ENCODE peak calls at places on chromosomes 16 and 17, in nine cellular contexts. One of them, this sample, is unnamed.

GRCh38 chr17:16328997-16329396 is 24.3 kb downstream of the CENPV start:
- DNase-seq in stomach: no peak
- DNase-seq in prostate gland: no peak
- DNase-seq in HL-60: no peak
- DNase-seq in K562: no peak
- DNase-seq in Panc1: no peak
- DNase-seq in transverse colon: no peak
- DNase-seq in H1: no peak
- DNase-seq in GM12891: no peak
- DNase-seq in this sample: no peak

GRCh38 chr17:44778656-44779210 is 19.9 kb downstream of the ADAM11 start:
- DNase-seq in stomach: no peak
- DNase-seq in prostate gland: no peak
- DNase-seq in HL-60: no peak
- DNase-seq in K562: no peak
- DNase-seq in Panc1: no peak
- DNase-seq in transverse colon: no peak
- DNase-seq in H1: no peak
- DNase-seq in GM12891: no peak
- DNase-seq in this sample: no peak

GRCh38 chr16:27767971-27768591 is 218.1 kb downstream of the KATNIP start:
- DNase-seq in stomach: no peak
- DNase-seq in prostate gland: no peak
- DNase-seq in HL-60: no peak
- DNase-seq in K562: no peak
- DNase-seq in Panc1: no peak
- DNase-seq in transverse colon: no peak
- DNase-seq in H1: no peak
- DNase-seq in GM12891: no peak
- DNase-seq in this sample: peak

GRCh38 chr16:57639172-57639571 is 10.7 kb downstream of the ADGRG1 start:
- DNase-seq in stomach: peak
- DNase-seq in prostate gland: peak
- DNase-seq in HL-60: no peak
- DNase-seq in K562: peak
- DNase-seq in Panc1: no peak
- DNase-seq in transverse colon: no peak
- DNase-seq in H1: no peak
- DNase-seq in GM12891: no peak
- DNase-seq in this sample: no peak

GRCh38 chr16:73095885-73096341 is 48.0 kb upstream of the ZFHX3 start:
- DNase-seq in stomach: no peak
- DNase-seq in prostate gland: no peak
- DNase-seq in HL-60: no peak
- DNase-seq in K562: no peak
- DNase-seq in Panc1: no peak
- DNase-seq in transverse colon: no peak
- DNase-seq in H1: no peak
- DNase-seq in GM12891: no peak
- DNase-seq in this sample: no peak

GRCh38 chr16:15507299-15507958 is 73.0 kb downstream of the BMERB1 start:
- DNase-seq in stomach: no peak
- DNase-seq in prostate gland: no peak
- DNase-seq in HL-60: no peak
- DNase-seq in K562: no peak
- DNase-seq in Panc1: no peak
- DNase-seq in transverse colon: no peak
- DNase-seq in H1: no peak
- DNase-seq in GM12891: no peak
- DNase-seq in this sample: no peak

GRCh38 chr16:7086842-7087616 is 245.6 kb upstream of the RBFOX1 start:
- DNase-seq in stomach: no peak
- DNase-seq in prostate gland: no peak
- DNase-seq in HL-60: no peak
- DNase-seq in K562: no peak
- DNase-seq in Panc1: no peak
- DNase-seq in transverse colon: no peak
- DNase-seq in H1: peak
- DNase-seq in GM12891: no peak
- DNase-seq in this sample: no peak

GRCh38 chr17:67260051-67260987 is 15.3 kb upstream of the HELZ start:
- DNase-seq in stomach: no peak
- DNase-seq in prostate gland: peak
- DNase-seq in HL-60: peak
- DNase-seq in K562: no peak
- DNase-seq in Panc1: no peak
- DNase-seq in transverse colon: peak
- DNase-seq in H1: no peak
- DNase-seq in GM12891: no peak
- DNase-seq in this sample: no peak

GRCh38 chr17:10702574-10702973 is 5.2 kb downstream of the ADPRM start:
- DNase-seq in stomach: no peak
- DNase-seq in prostate gland: no peak
- DNase-seq in HL-60: no peak
- DNase-seq in K562: no peak
- DNase-seq in Panc1: no peak
- DNase-seq in transverse colon: no peak
- DNase-seq in H1: no peak
- DNase-seq in GM12891: no peak
- DNase-seq in this sample: no peak

GRCh38 chr17:73480740-73481139 is 163.5 kb downstream of the SDK2 start:
- DNase-seq in stomach: no peak
- DNase-seq in prostate gland: no peak
- DNase-seq in HL-60: no peak
- DNase-seq in K562: no peak
- DNase-seq in Panc1: no peak
- DNase-seq in transverse colon: no peak
- DNase-seq in H1: no peak
- DNase-seq in GM12891: no peak
- DNase-seq in this sample: no peak

GRCh38 chr16:180101-180920 is at the start of gene HBQ1:
- DNase-seq in stomach: no peak
- DNase-seq in prostate gland: no peak
- DNase-seq in HL-60: no peak
- DNase-seq in K562: peak
- DNase-seq in Panc1: no peak
- DNase-seq in transverse colon: no peak
- DNase-seq in H1: no peak
- DNase-seq in GM12891: peak
- DNase-seq in this sample: no peak

DNA sequence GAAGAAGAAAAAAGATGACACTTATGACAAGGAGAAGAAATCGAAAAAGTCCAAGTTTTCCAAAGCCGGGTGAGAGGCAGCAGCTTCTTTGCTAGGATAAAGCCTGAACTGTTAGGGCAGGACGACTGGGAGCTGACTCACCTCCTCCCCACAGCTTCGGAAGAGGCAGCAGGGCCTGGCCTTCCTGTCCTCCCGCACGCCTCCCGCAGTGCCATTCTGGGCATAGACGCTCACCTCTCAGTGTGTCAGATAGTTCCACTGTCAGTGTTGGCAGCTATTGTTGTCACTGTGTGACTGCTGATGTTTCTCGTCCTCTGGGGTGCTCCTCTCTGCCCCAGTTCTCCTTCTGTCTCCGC is 12.6 kb downstream of the UBN1 start:
- DNase-seq in stomach: no peak
- DNase-seq in prostate gland: no peak
- DNase-seq in HL-60: no peak
- DNase-seq in K562: no peak
- DNase-seq in Panc1: no peak
- DNase-seq in transverse colon: no peak
- DNase-seq in H1: no peak
- DNase-seq in GM12891: no peak
- DNase-seq in this sample: no peak
- TF ChIP-seq POLR2AphosphoS5 in stomach: no peak
- TF ChIP-seq POLR2AphosphoS5 in prostate gland: no peak
- TF ChIP-seq POLR2AphosphoS5 in HL-60: no peak
- TF ChIP-seq POLR2AphosphoS5 in K562: no peak
- TF ChIP-seq POLR2AphosphoS5 in Panc1: no peak
- TF ChIP-seq POLR2AphosphoS5 in transverse colon: no peak
- TF ChIP-seq POLR2AphosphoS5 in H1: no peak
- TF ChIP-seq POLR2AphosphoS5 in GM12891: no peak
- TF ChIP-seq POLR2AphosphoS5 in this sample: peak

GRCh38 chr17:17515921-17516295 is 19.7 kb upstream of the RASD1 start:
- DNase-seq in stomach: no peak
- DNase-seq in prostate gland: no peak
- DNase-seq in HL-60: no peak
- DNase-seq in K562: no peak
- DNase-seq in Panc1: no peak
- DNase-seq in transverse colon: no peak
- DNase-seq in H1: no peak
- DNase-seq in GM12891: no peak
- DNase-seq in this sample: no peak

GRCh38 chr17:17513626-17514025 is 17.4 kb upstream of the RASD1 start:
- DNase-seq in stomach: no peak
- DNase-seq in prostate gland: no peak
- DNase-seq in HL-60: no peak
- DNase-seq in K562: no peak
- DNase-seq in Panc1: no peak
- DNase-seq in transverse colon: no peak
- DNase-seq in H1: no peak
- DNase-seq in GM12891: no peak
- DNase-seq in this sample: no peak

GRCh38 chr17:17516315-17516930 is 20.2 kb upstream of the RASD1 start:
- DNase-seq in stomach: no peak
- DNase-seq in prostate gland: no peak
- DNase-seq in HL-60: no peak
- DNase-seq in K562: no peak
- DNase-seq in Panc1: no peak
- DNase-seq in transverse colon: no peak
- DNase-seq in H1: no peak
- DNase-seq in GM12891: no peak
- DNase-seq in this sample: no peak

GRCh38 chr17:17514361-17514992 is 18.3 kb upstream of the RASD1 start:
- DNase-seq in stomach: no peak
- DNase-seq in prostate gland: no peak
- DNase-seq in HL-60: no peak
- DNase-seq in K562: no peak
- DNase-seq in Panc1: no peak
- DNase-seq in transverse colon: no peak
- DNase-seq in H1: no peak
- DNase-seq in GM12891: no peak
- DNase-seq in this sample: no peak

GRCh38 chr17:17514993-17515920 is 19.1 kb upstream of the RASD1 start:
- DNase-seq in stomach: no peak
- DNase-seq in prostate gland: no peak
- DNase-seq in HL-60: no peak
- DNase-seq in K562: no peak
- DNase-seq in Panc1: no peak
- DNase-seq in transverse colon: no peak
- DNase-seq in H1: peak
- DNase-seq in GM12891: no peak
- DNase-seq in this sample: no peak
- TF ChIP-seq POLR2AphosphoS5 in stomach: no peak
- TF ChIP-seq POLR2AphosphoS5 in prostate gland: no peak
- TF ChIP-seq POLR2AphosphoS5 in HL-60: no peak
- TF ChIP-seq POLR2AphosphoS5 in K562: no peak
- TF ChIP-seq POLR2AphosphoS5 in Panc1: no peak
- TF ChIP-seq POLR2AphosphoS5 in transverse colon: no peak
- TF ChIP-seq POLR2AphosphoS5 in H1: no peak
- TF ChIP-seq POLR2AphosphoS5 in GM12891: no peak
- TF ChIP-seq POLR2AphosphoS5 in this sample: no peak

GRCh38 chr17:33972756-33973155 is 282.3 kb upstream of the CCL2 start:
- DNase-seq in stomach: no peak
- DNase-seq in prostate gland: no peak
- DNase-seq in HL-60: no peak
- DNase-seq in K562: no peak
- DNase-seq in Panc1: no peak
- DNase-seq in transverse colon: no peak
- DNase-seq in H1: no peak
- DNase-seq in GM12891: no peak
- DNase-seq in this sample: no peak
- TF ChIP-seq POLR2AphosphoS5 in stomach: no peak
- TF ChIP-seq POLR2AphosphoS5 in prostate gland: no peak
- TF ChIP-seq POLR2AphosphoS5 in HL-60: no peak
- TF ChIP-seq POLR2AphosphoS5 in K562: no peak
- TF ChIP-seq POLR2AphosphoS5 in Panc1: no peak
- TF ChIP-seq POLR2AphosphoS5 in transverse colon: no peak
- TF ChIP-seq POLR2AphosphoS5 in H1: no peak
- TF ChIP-seq POLR2AphosphoS5 in GM12891: no peak
- TF ChIP-seq POLR2AphosphoS5 in this sample: no peak

DNA sequence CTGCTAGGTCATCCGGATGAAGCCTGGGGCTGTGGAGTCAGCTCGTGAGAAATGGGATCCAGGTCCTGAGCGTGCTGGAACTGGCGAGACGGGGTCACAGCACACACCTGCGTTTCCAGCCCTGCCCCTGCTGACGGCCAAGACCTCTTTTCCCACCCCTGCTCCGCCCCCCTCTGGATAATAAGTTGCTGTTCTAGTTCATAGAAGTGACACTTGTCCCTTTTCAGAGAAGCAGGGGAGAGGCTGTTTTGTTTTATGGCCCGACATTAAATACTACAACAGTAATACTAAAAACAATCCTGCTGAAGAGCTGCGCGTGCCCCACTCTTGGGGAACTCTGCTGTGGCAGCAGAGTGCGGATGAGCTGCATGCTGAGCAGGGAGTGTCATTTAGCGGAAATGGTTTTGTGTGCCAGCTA is 92.7 kb downstream of the RPTOR start:
- DNase-seq in stomach: no peak
- DNase-seq in prostate gland: no peak
- DNase-seq in HL-60: no peak
- DNase-seq in K562: no peak
- DNase-seq in Panc1: no peak
- DNase-seq in transverse colon: no peak
- DNase-seq in H1: no peak
- DNase-seq in GM12891: no peak
- DNase-seq in this sample: no peak
- TF ChIP-seq POLR2AphosphoS5 in stomach: no peak
- TF ChIP-seq POLR2AphosphoS5 in prostate gland: no peak
- TF ChIP-seq POLR2AphosphoS5 in HL-60: no peak
- TF ChIP-seq POLR2AphosphoS5 in K562: no peak
- TF ChIP-seq POLR2AphosphoS5 in Panc1: no peak
- TF ChIP-seq POLR2AphosphoS5 in transverse colon: no peak
- TF ChIP-seq POLR2AphosphoS5 in H1: no peak
- TF ChIP-seq POLR2AphosphoS5 in GM12891: no peak
- TF ChIP-seq POLR2AphosphoS5 in this sample: no peak

DNA sequence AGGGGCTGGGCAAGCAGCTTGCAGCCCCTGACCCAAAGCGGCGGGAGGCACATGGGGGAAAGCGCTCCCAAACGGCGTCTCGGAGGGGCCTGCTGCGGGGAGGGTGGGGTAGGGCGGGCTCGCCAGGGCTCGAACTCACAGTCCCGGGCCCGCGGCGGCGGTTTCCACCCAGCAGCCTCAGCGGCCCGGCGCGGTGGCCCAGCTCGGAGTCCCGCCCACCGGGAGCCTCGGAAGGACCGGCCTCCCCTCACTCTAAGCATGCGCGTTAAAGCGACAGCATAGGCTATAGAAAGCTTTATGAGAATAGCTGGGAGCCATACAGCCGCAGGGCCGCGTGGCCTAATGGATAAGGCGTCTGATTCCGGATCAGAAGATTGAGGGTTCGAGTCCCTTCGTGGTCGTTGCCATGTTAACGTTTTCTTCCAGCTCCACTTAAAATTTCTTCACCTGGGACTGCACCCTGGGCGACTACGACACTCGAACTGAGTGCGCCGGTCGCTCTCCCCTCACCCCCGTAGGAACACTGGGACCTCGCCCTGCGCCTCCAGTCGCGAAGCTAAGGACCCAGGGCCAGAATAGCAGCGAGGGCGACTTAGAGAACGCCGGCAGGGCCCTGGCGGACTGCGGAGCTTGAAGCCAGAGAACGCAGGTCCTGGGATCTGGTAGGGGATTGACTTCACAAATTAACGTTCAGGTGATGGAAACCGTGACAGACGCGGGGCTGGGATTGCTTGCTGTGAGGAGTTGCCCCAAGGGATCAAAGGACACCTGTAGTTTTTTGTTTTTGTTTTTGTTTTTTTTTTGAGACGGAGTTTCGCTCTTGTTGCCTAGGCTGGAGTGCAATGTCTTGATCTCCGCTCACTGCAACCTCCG is 15.8 kb downstream of the ZNF213 start:
- DNase-seq in stomach: peak
- DNase-seq in prostate gland: peak
- DNase-seq in HL-60: peak
- DNase-seq in K562: peak
- DNase-seq in Panc1: peak
- DNase-seq in transverse colon: peak
- DNase-seq in H1: peak
- DNase-seq in GM12891: peak
- DNase-seq in this sample: peak
- TF ChIP-seq POLR2AphosphoS5 in stomach: no peak
- TF ChIP-seq POLR2AphosphoS5 in prostate gland: peak
- TF ChIP-seq POLR2AphosphoS5 in HL-60: peak
- TF ChIP-seq POLR2AphosphoS5 in K562: peak
- TF ChIP-seq POLR2AphosphoS5 in Panc1: peak
- TF ChIP-seq POLR2AphosphoS5 in transverse colon: peak
- TF ChIP-seq POLR2AphosphoS5 in H1: no peak
- TF ChIP-seq POLR2AphosphoS5 in GM12891: no peak
- TF ChIP-seq POLR2AphosphoS5 in this sample: peak